ENCODE peak calls at places on chromosomes 11 and 22, in eight cellular contexts. C is C1 segment of cervical spinal cord; T is head of caudate nucleus; Q is NCI-H446 treated with DMSO at 0.1 percent for 48 hours; H is Caki2; Y is Caco-2; X is stimulated activated CD4-positive, alpha-beta T cell treated with anti-CD3 and anti-CD28 coated beads, Interleukin-1b, Interleukin-23, amount 100 ng/mL, for 48 hours; J is CD8-positive, alpha-beta memory T cell. D is an unnamed sample.

GRCh38 chr11:116861539-116861938 is 24.1 kb upstream of the APOA1 start:
- DNase-seq in Q (no peak), X (no peak), C (no peak), Y (no peak), J (no peak), T (no peak), H (no peak), D (no peak)

GRCh38 chr11:34346551-34346950 is 11.3 kb downstream of the ABTB2 start:
- DNase-seq in Q (no peak), Y (no peak), H (no peak), J (no peak), C (no peak), T (peak), X (no peak), D (no peak)

GRCh38 chr11:132864811-132865576 is 667.3 kb downstream of the OPCML start:
- DNase-seq in J (no peak), H (no peak), T (no peak), Y (no peak), Q (no peak), C (no peak), X (no peak), D (no peak)

GRCh38 chr22:19514831-19515565 is 9.2 kb downstream of the CLDN5 start:
- DNase-seq in C (no peak), H (no peak), Y (no peak), X (no peak), J (no peak), T (no peak), Q (no peak), D (no peak)

GRCh38 chr11:134739136-134739535 is 327.1 kb upstream of the B3GAT1 start:
- DNase-seq in J (no peak), X (no peak), Q (no peak), T (no peak), C (no peak), Y (no peak), H (no peak), D (no peak)

GRCh38 chr11:2267871-2268825 is 2.2 kb downstream of the ASCL2 start:
- DNase-seq in T (no peak), Q (no peak), Y (no peak), J (no peak), H (peak), C (no peak), X (no peak), D (no peak)

GRCh38 chr11:14149683-14150082 is 187.2 kb downstream of the SPON1 start:
- DNase-seq in Q (no peak), X (no peak), J (no peak), Y (no peak), T (no peak), C (no peak), H (no peak), D (no peak)

GRCh38 chr11:12005476-12005875 is 3.0 kb downstream of the DKK3 start:
- DNase-seq in T (no peak), Y (no peak), J (no peak), Q (no peak), H (no peak), C (no peak), X (no peak), D (no peak)

D was measured in midbrain.